ENCODE peak calls at places on chromosomes 2 and 18, in six cellular contexts. Y is CD8-positive, alpha-beta T cell; J is aorta; Z is fibroblast of lung; E is BJ; X is iPS DF 6.9. Q is an unnamed sample.

GRCh38 chr2:11508279-11508678 is 25.6 kb upstream of the GREB1 start:
- DNase-seq in Z (peak; percentile 31), X (no peak), J (no peak), Y (no peak), E (no peak), Q (no peak)

GRCh38 chr2:240374085-240374907 is 61.2 kb upstream of the GPC1 start:
- DNase-seq in E (peak; percentile 87), J (peak; percentile 93), Z (peak; percentile 86), Y (no peak), X (no peak), Q (peak; percentile 72)

GRCh38 chr2:9950521-9951271 is 797 bp upstream of the GRHL1 start:
- DNase-seq in E (no peak), Z (no peak), J (peak; percentile 89), Y (peak; percentile 35), X (no peak), Q (no peak)

GRCh38 chr2:172434821-172435607 is 7.6 kb downstream of the ITGA6 start:
- DNase-seq in J (no peak), Y (peak; percentile 47), Z (peak; percentile 40), E (no peak), X (no peak), Q (no peak)

GRCh38 chr2:196962325-196962724 is 35.8 kb upstream of the PGAP1 start:
- DNase-seq in Z (no peak), X (no peak), Y (no peak), J (no peak), E (no peak), Q (no peak)

GRCh38 chr2:227447606-227448005 is 24.4 kb upstream of the AGFG1 start:
- DNase-seq in Y (no peak), Z (peak; percentile 37), E (peak; percentile 62), X (no peak), J (no peak), Q (no peak)

GRCh38 chr18:78726326-78727056 is 253.1 kb upstream of the SALL3 start:
- DNase-seq in E (no peak), Y (no peak), J (peak; percentile 62), Z (no peak), X (no peak), Q (no peak)

GRCh38 chr2:63890678-63891077 is 49.0 kb downstream of the UGP2 start:
- DNase-seq in Z (no peak), Y (no peak), J (no peak), X (no peak), E (no peak), Q (no peak)

GRCh38 chr2:69615078-69615630 is 28.4 kb downstream of the AAK1 start:
- DNase-seq in Y (no peak), J (no peak), X (no peak), E (no peak), Z (no peak), Q (no peak)

GRCh38 chr18:45801396-45802004 is 24.0 kb upstream of the SIGLEC15 start:
- DNase-seq in Y (no peak), E (no peak), X (no peak), Z (no peak), J (no peak), Q (no peak)

GRCh38 chr2:8644605-8645175 is 37.2 kb upstream of the ID2 start:
- DNase-seq in Y (no peak), Z (no peak), E (no peak), J (peak; percentile 73), X (no peak), Q (no peak)

GRCh38 chr2:8312861-8313768 is 368.7 kb upstream of the ID2 start:
- DNase-seq in E (no peak), X (no peak), Z (peak; percentile 28), J (no peak), Y (no peak), Q (no peak)

GRCh38 chr2:109089602-109090300 is 39.3 kb upstream of the SH3RF3 start:
- DNase-seq in X (no peak), Y (no peak), E (no peak), Z (no peak), J (no peak), Q (no peak)

GRCh38 chr2:85318222-85319182 is 9.3 kb downstream of the TGOLN2 start:
- DNase-seq in E (peak; percentile 47), X (no peak), Y (no peak), J (no peak), Z (peak; percentile 60), Q (peak; percentile 73)

GRCh38 chr18:2846638-2847340 is at the start of gene EMILIN2:
- DNase-seq in Z (peak; percentile 56), X (no peak), Y (peak; percentile 9), J (peak; percentile 92), E (no peak), Q (no peak)

GRCh38 chr2:143083636-143084035 is 45.6 kb upstream of the ARHGAP15 start:
- DNase-seq in X (no peak), J (no peak), Y (no peak), Z (peak; percentile 78), E (peak; percentile 41), Q (peak; percentile 44)

GRCh38 chr2:200814917-200815316 is 3.2 kb downstream of the BZW1 start:
- DNase-seq in Z (peak; percentile 61), Y (no peak), X (no peak), J (no peak), E (no peak), Q (no peak)

GRCh38 chr2:72981516-72981915 is 64.2 kb downstream of the EMX1 start:
- DNase-seq in E (no peak), Z (no peak), Y (no peak), J (peak; percentile 53), X (no peak), Q (no peak)

GRCh38 chr2:70143314-70144150 is 47.3 kb downstream of the C2orf42 start:
- DNase-seq in E (no peak), Y (peak; percentile 47), Z (peak; percentile 36), J (no peak), X (no peak), Q (no peak)

GRCh38 chr2:224579411-224579810 is 5.8 kb downstream of the CUL3 start:
- DNase-seq in X (no peak), E (no peak), J (no peak), Z (peak; percentile 36), Y (no peak), Q (no peak)

GRCh38 chr2:39736593-39736992 is 42.5 kb downstream of the THUMPD2 start:
- DNase-seq in X (no peak), J (peak; percentile 82), E (peak; percentile 87), Y (no peak), Z (peak; percentile 92), Q (no peak)

GRCh38 chr2:157838442-157839161 is 37.5 kb downstream of the ACVR1 start:
- DNase-seq in E (no peak), X (no peak), J (no peak), Z (peak; percentile 88), Y (no peak), Q (peak; percentile 71)

GRCh38 chr2:667332-668000 is 9.7 kb downstream of the TMEM18 start:
- DNase-seq in J (no peak), Y (no peak), X (no peak), Z (peak; percentile 77), E (no peak), Q (peak; percentile 56)

GRCh38 chr2:223222397-223222796 is 170.4 kb downstream of the KCNE4 start:
- DNase-seq in J (no peak), E (no peak), Y (no peak), X (no peak), Z (no peak), Q (no peak)

GRCh38 chr2:199315299-199316179 is 142.2 kb downstream of the SATB2 start:
- DNase-seq in X (peak; percentile 16), J (no peak), Y (no peak), Z (peak; percentile 62), E (no peak), Q (peak; percentile 16)

GRCh38 chr2:61660511-61661388 is 122.6 kb upstream of the XPO1 start:
- DNase-seq in J (no peak), E (no peak), Z (no peak), Y (no peak), X (no peak), Q (no peak)

GRCh38 chr2:55157474-55157884 is 74.6 kb downstream of the CLHC1 start:
- DNase-seq in E (peak; percentile 49), Z (peak; percentile 62), J (no peak), Y (no peak), X (no peak), Q (no peak)
- H3K4me3 ChIP-seq in E (no peak overlapping the region), Z (no peak overlapping the region), J (no peak overlapping the region), Y (no peak overlapping the region), X (no peak overlapping the region), Q (no peak overlapping the region)

DNA sequence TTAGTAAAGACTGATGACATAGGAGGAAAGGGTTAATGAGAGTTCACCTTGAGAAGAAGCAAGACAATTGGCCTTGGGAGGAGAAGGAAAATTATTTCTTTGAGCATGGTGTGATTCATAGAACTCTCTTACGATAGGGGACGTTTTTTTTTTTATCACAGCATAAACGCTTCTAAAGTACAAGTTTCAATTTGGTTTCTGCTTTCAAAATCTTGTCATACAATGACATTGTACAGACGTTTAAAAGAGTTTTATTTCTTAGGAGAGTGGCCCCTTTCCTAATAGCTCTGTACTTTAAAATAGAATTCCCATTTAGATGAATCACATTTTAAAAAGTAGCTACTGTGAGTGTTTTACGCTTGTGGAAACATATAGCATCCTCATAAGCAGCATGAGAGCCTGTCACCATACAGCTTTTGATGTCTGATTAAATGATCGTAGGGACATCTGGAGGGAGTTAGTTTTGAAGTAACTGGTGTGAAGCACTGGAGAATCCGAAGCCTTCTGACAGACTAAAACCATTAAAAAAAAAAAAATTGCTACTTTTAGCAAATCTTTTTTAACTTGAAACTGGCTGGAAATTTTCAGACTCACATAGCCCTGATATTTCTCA is 510.9 kb downstream of the PARD3B start:
- DNase-seq in E (no peak), Y (no peak), J (no peak), X (no peak), Z (peak; percentile 23), Q (no peak)
- H3K4me3 ChIP-seq in E (no peak overlapping the region), Y (no peak overlapping the region), J (no peak overlapping the region), X (no peak overlapping the region), Z (peak overlapping the region; percentile 46), Q (peak overlapping the region; percentile 8)

GRCh38 chr18:75257596-75257995 is 47.0 kb downstream of the TSHZ1 start:
- DNase-seq in Z (no peak), J (no peak), X (no peak), E (no peak), Y (no peak), Q (no peak)

GRCh38 chr18:75265872-75266271 is 55.3 kb downstream of the TSHZ1 start:
- DNase-seq in X (no peak), Y (no peak), Z (no peak), J (no peak), E (no peak), Q (no peak)

GRCh38 chr18:75265255-75265654 is 54.7 kb downstream of the TSHZ1 start:
- DNase-seq in Y (no peak), E (no peak), X (no peak), Z (peak; percentile 43), J (no peak), Q (no peak)

GRCh38 chr18:75264195-75264594 is 53.6 kb downstream of the TSHZ1 start:
- DNase-seq in X (no peak), J (no peak), Y (no peak), Z (no peak), E (no peak), Q (no peak)

GRCh38 chr18:75261430-75262223 is 51.0 kb downstream of the TSHZ1 start:
- DNase-seq in Z (no peak), E (no peak), X (no peak), Y (no peak), J (no peak), Q (no peak)
- H3K4me3 ChIP-seq in Z (no peak overlapping the region), E (no peak overlapping the region), X (no peak overlapping the region), Y (no peak overlapping the region), J (no peak overlapping the region), Q (no peak overlapping the region)

DNA sequence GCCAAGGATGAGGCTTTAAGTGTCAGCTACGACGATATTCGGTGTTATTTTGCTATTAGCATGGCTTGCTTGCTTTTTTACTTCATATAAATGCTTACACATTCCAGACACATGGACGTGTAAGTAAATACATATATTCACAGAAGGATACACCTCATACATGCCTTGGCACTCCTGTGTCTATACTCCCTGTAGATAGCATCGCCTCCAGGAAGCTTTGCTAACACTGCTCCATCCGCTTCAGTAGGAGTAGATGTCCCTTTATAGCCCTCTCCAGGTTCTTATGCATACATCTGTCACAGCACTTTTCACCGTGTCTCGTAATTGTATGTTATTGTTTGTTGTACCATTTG is 27.5 kb upstream of the KCTD1 start:
- DNase-seq in E (no peak), Y (no peak), J (no peak), Z (no peak), X (no peak), Q (no peak)
- H3K4me3 ChIP-seq in E (no peak overlapping the region), Y (no peak overlapping the region), J (peak overlapping the region; percentile 39), Z (no peak overlapping the region), X (no peak overlapping the region), Q (no peak overlapping the region)

Q was measured in HFF-Myc.